ENCODE peak calls at places on chromosome 21, in nine cellular contexts. M is A549, T is breast epithelium, K is body of pancreas, C is spleen, L is adrenal gland, P is esophagus squamous epithelium, Q is IMR-90, R is prostate gland. G is an unnamed sample.

GRCh38 chr21:25956993-25957714 is 213.4 kb downstream of the APP start:
- DNase-seq in T (no peak), P (no peak), Q (peak; percentile 86), L (peak; percentile 64), M (no peak), R (no peak), C (no peak), K (no peak), G (no peak)

GRCh38 chr21:42263591-42264131 is 44.7 kb downstream of the ABCG1 start:
- DNase-seq in R (peak; percentile 63), M (no peak), P (no peak), K (peak; percentile 17), Q (no peak), C (no peak), T (no peak), L (peak; percentile 78), G (no peak)

GRCh38 chr21:36321325-36322082 is 1.5 kb downstream of the MORC3 start:
- DNase-seq in K (peak; percentile 61), P (no peak), Q (peak; percentile 35), L (no peak), T (no peak), M (no peak), C (peak; percentile 22), R (peak; percentile 17), G (no peak)

GRCh38 chr21:41283211-41283818 is 33.3 kb upstream of the FAM3B start:
- DNase-seq in M (peak; percentile 50), R (peak; percentile 72), T (no peak), C (no peak), Q (peak; percentile 87), P (no peak), K (peak; percentile 67), L (peak; percentile 41), G (peak; percentile 91)

GRCh38 chr21:42939581-42940413 is 14.4 kb upstream of the ERVH48-1 start:
- DNase-seq in C (peak; percentile 23), M (peak; percentile 59), P (no peak), R (peak; percentile 84), L (peak; percentile 80), K (peak; percentile 84), Q (peak; percentile 99), T (peak; percentile 61), G (peak; percentile 93)

GRCh38 chr21:29342394-29342957 is 43.8 kb downstream of the BACH1 start:
- DNase-seq in K (peak; percentile 57), T (no peak), P (no peak), Q (peak; percentile 99), M (peak; percentile 2), R (no peak), C (no peak), L (peak; percentile 27), G (no peak)

GRCh38 chr21:42566524-42567180 is 53.0 kb downstream of the SLC37A1 start:
- DNase-seq in T (peak; percentile 37), Q (no peak), K (no peak), C (peak; percentile 70), M (no peak), R (no peak), L (peak; percentile 6), P (no peak), G (no peak)

GRCh38 chr21:21146587-21147373 is 148.6 kb downstream of the NCAM2 start:
- DNase-seq in R (no peak), K (no peak), C (no peak), M (no peak), T (no peak), Q (no peak), P (no peak), L (no peak), G (no peak)

GRCh38 chr21:42189860-42190491 is 29.0 kb upstream of the ABCG1 start:
- DNase-seq in L (no peak), M (no peak), Q (no peak), C (no peak), P (no peak), K (no peak), R (no peak), T (no peak), G (peak; percentile 78)

GRCh38 chr21:33993286-33994231 is 78.0 kb upstream of the ATP5PO start:
- DNase-seq in K (no peak), P (no peak), R (no peak), M (no peak), T (no peak), C (no peak), L (peak; percentile 23), Q (no peak), G (no peak)

GRCh38 chr21:41241341-41241740 is 73.4 kb downstream of the BACE2 start:
- DNase-seq in K (no peak), M (no peak), Q (no peak), T (no peak), L (no peak), C (no peak), P (no peak), R (no peak), G (no peak)

GRCh38 chr21:31731112-31731801 is 661 bp downstream of the SCAF4 start:
- DNase-seq in T (peak; percentile 57), K (peak; percentile 53), M (peak; percentile 16), R (peak; percentile 35), Q (no peak), L (peak; percentile 70), C (peak; percentile 92), P (no peak), G (no peak)

GRCh38 chr21:21385404-21385803 is 387.2 kb downstream of the NCAM2 start:
- DNase-seq in L (no peak), Q (no peak), T (no peak), C (no peak), R (no peak), P (no peak), K (no peak), M (no peak), G (no peak)

GRCh38 chr21:42038826-42039425 is 28.8 kb upstream of the ZBTB21 start:
- DNase-seq in K (peak; percentile 63), M (no peak), T (no peak), L (peak; percentile 8), Q (peak; percentile 87), R (no peak), P (no peak), C (peak; percentile 21), G (no peak)

GRCh38 chr21:31198575-31198974 is 145.5 kb downstream of the TIAM1 start:
- DNase-seq in L (no peak), Q (peak; percentile 62), P (no peak), C (no peak), M (peak; percentile 13), K (no peak), T (no peak), R (peak; percentile 23), G (no peak)

GRCh38 chr21:33947451-33948095 is 32.0 kb upstream of the ATP5PO start:
- DNase-seq in L (peak; percentile 95), M (peak; percentile 91), P (peak; percentile 20), T (peak; percentile 85), C (no peak), K (peak; percentile 74), Q (peak; percentile 98), R (peak; percentile 89), G (peak; percentile 94)

GRCh38 chr21:41254090-41254700 is 62.4 kb upstream of the FAM3B start:
- DNase-seq in Q (peak; percentile 57), K (no peak), P (no peak), M (no peak), C (no peak), T (no peak), R (no peak), L (no peak), G (peak; percentile 37)

GRCh38 chr21:40191196-40191595 is 324.0 kb downstream of the PCP4 start:
- DNase-seq in Q (no peak), P (no peak), L (no peak), K (no peak), R (no peak), T (no peak), C (no peak), M (no peak), G (no peak)
- TF ChIP-seq CTCF in Q (no peak), P (no peak), L (no peak), K (no peak), R (no peak), T (no peak), C (no peak), M (no peak), G (no peak)

DNA sequence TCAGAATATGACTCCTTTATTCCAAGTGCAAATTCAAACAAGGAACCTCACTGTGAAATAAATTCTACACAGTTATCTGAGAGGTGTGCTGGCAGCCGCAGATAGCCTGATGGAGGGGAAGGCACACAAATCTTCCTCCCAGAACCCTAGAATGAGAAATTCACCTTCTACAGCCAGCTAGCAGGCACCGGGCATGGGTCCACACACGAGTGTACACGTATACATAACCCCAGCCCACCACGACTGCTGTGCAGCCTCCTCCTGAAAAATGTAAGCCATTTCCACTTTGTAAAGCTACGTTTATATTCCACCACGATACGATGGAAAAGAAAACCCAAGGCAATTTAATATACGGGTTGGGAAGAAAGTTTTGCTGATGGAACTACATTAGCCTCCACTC is 1.8 kb downstream of the BTG3 start:
- DNase-seq in C (no peak), T (no peak), R (peak; percentile 21), L (peak; percentile 28), M (no peak), K (peak; percentile 33), P (no peak), Q (peak; percentile 11), G (no peak)
- H3K4me3 ChIP-seq in C (peak overlapping the region; percentile 68), T (peak overlapping the region; percentile 96), R (peak overlapping the region; percentile 80), L (peak overlapping the region; percentile 80), M (peak overlapping the region; percentile 95), K (no peak overlapping the region), P (peak overlapping the region; percentile 62), Q (peak overlapping the region; percentile 71), G (peak overlapping the region; percentile 90)

DNA sequence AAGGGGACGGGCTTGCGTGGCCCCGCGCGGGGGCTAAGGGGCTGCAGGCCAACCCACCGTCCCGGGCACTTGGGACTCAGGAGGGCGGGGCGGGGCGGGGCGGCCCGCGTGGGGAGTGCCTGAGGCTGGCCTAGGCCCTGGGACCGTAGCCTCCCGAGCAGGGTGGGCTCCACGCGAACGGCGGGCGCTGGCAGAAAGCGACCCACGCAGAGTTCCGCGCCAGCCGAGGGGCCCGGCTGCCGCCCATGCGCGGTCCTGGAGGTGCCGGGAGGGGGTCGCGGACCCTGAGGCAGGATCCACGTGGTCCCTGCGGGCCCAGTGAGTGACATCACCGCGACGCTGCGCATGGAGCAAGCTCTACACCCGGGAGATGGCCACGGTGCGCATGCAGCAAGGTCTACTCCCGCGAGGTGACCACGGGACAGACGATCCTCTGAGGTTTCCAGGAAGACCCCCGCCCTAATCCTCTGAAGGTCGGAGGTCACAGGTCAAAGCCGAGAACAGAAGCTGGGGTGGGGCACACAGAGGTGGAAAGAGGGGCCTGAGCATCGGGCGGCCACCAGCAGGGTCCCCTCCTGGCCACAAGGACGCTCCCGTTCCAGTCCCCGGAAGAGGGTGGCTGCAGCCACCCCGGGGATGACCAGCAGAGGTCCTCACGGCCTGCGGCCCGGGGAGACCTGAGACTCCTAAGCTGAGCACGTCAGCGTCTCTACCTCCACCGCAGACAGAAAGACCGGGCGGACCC is 13.5 kb upstream of the SLC19A1 start:
- DNase-seq in M (peak; percentile 92), C (peak; percentile 95), L (peak; percentile 84), T (peak; percentile 88), K (peak; percentile 81), R (peak; percentile 64), Q (peak; percentile 86), P (no peak), G (no peak)
- TF ChIP-seq POLR2A in M (peak; percentile 18), C (no peak), L (peak; percentile 12), T (no peak), K (peak; percentile 57), R (no peak), Q (peak; percentile 11), P (no peak), G (no peak)

DNA sequence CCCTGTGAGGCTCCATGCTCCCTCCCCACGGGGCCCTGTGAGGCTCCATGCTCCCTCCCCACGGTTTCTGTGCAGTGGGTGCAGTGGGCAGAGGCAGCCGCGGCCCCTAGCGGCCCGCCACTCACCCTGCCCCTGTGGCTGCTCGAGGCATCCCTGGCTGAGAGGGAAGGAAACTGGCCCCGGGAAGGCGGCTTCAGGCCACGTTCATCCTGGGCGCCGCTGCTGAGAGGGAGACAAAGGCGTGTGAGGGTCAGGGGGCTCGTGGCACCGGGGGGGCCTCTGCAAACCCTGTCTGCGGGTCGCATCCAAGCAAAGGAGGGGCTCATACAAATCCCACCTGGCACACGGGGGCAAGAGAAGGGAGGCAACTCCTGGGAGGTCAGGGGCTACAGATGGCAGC is 8.5 kb downstream of the CFAP410 start:
- DNase-seq in Q (no peak), T (no peak), R (no peak), C (no peak), K (no peak), L (no peak), M (no peak), P (no peak), G (no peak)
- TF ChIP-seq CTCF in Q (no peak), T (no peak), R (no peak), C (no peak), K (no peak), L (no peak), M (no peak), P (no peak), G (no peak)

G was measured in esophagus muscularis mucosa.